ENCODE peak calls at places on chromosome 17, in six cellular contexts. B is thoracic aorta, D is esophagus squamous epithelium, V is Peyer's patch, T is IMR-90, N is colonic mucosa. E is an unnamed sample.

GRCh38 chr17:21286771-21287702 is 2.5 kb downstream of the MAP2K3 start:
- DNase-seq in T (no peak), B (no peak), N (peak; percentile 74), V (peak; percentile 83), D (no peak), E (no peak)

GRCh38 chr17:5644065-5644464 is 59.8 kb upstream of the NLRP1 start:
- DNase-seq in N (no peak), D (no peak), T (no peak), B (no peak), V (no peak), E (no peak)

GRCh38 chr17:21285164-21286065 is 904 bp downstream of the MAP2K3 start:
- DNase-seq in B (no peak), D (no peak), T (peak; percentile 51), V (no peak), N (peak; percentile 63), E (no peak)

GRCh38 chr17:41943492-41943891 is 13.1 kb downstream of the ODAD4 start:
- DNase-seq in B (no peak), T (no peak), V (no peak), N (no peak), D (no peak), E (no peak)

GRCh38 chr17:41655611-41656111 is 31.3 kb upstream of the KRT17 start:
- DNase-seq in N (peak; percentile 93), T (no peak), V (peak; percentile 93), D (no peak), B (no peak), E (peak; percentile 84)

GRCh38 chr17:17127730-17128291 is 78.3 kb downstream of the PLD6 start:
- DNase-seq in D (no peak), N (no peak), T (peak; percentile 32), V (no peak), B (no peak), E (no peak)

GRCh38 chr17:32259596-32259995 is 6.0 kb upstream of the RHBDL3 start:
- DNase-seq in V (no peak), T (peak; percentile 82), N (no peak), B (no peak), D (no peak), E (no peak)

GRCh38 chr17:9982159-9982558 is 77.1 kb upstream of the RCVRN start:
- DNase-seq in B (no peak), V (no peak), D (no peak), N (no peak), T (no peak), E (peak; percentile 37)

GRCh38 chr17:45834471-45835396 is 9.9 kb upstream of the SPPL2C start:
- DNase-seq in B (no peak), V (no peak), T (no peak), D (no peak), N (no peak), E (peak; percentile 61)
- H3K4me3 ChIP-seq in B (no peak overlapping the region), V (no peak overlapping the region), T (no peak overlapping the region), D (no peak overlapping the region), N (no peak overlapping the region), E (no peak overlapping the region)

DNA sequence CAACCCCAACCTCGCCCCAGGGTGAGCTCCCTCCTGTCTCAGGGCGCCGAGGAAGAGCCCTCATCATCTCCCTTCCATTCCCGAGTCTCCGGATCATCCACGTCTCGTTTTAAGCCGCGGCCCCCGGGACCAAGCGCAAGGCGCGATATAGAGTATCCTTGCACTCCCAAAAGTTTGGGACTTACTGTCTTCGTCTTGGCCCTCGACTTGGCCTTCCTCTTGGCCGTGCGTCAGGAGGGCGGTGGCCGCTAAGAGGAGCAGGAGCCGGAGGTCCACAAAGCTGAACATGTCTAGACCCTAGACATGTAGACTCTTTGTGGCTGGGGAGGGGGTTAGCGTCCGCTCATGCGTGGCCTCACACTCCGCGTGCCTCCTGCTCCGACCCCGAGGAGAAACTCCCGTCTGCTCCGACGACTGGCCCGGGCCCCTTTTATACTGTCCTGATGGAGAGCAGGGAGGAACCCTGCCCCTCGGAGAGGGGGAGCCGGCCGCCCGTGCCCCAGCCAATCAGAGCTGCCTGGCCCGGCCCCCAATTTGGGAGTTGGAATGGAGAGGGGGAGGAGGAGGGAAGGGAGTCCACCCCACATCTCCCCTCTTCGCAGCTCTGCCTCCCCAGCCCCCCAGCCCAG is at the start of gene COL1A1:
- DNase-seq in D (no peak), B (peak; percentile 61), T (peak; percentile 90), N (peak; percentile 73), V (peak; percentile 71), E (no peak)
- H3K27ac ChIP-seq in D (peak within 1 kb of the TSS; percentile 71), B (peak within 1 kb of the TSS; percentile 90), T (peak within 1 kb of the TSS; percentile 99), N (peak within 1 kb of the TSS; percentile 87), V (peak within 1 kb of the TSS; percentile 80), E (peak within 1 kb of the TSS; percentile 56)

DNA sequence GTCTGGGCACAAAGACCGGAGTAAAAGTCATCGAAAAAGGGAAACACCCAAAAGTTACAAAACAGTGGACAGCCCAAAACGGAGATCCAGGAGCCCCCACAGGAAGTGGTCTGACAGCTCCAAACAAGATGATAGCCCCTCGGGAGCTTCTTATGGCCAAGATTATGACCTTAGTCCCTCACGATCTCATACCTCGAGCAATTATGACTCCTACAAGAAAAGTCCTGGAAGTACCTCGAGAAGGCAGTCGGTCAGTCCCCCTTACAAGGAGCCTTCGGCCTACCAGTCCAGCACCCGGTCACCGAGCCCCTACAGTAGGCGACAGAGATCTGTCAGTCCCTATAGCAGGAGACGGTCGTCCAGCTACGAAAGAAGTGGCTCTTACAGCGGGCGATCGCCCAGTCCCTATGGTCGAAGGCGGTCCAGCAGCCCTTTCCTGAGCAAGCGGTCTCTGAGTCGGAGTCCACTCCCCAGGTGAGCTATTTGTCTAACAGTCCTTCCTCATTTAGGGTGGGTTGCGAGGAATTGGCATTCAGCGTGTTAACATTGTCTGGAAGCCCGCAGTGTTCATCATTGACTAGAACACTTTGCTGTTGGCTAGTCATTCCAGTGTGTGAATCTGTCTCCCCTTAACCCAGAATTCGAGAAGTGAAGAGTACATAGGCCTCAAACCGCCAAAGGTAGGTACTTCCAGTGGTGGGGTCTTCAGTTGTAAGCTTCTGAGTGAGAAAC is 1.5 kb downstream of the CDK12 start:
- DNase-seq in B (no peak), T (peak; percentile 7), D (no peak), N (peak; percentile 29), V (peak; percentile 46), E (no peak)
- TF ChIP-seq CTCF in B (no peak), T (no peak), D (no peak), N (no peak), V (no peak), E (no peak)

GRCh38 chr17:81165246-81166032 is at the start of gene PVALEF:
- DNase-seq in B (no peak), V (no peak), D (no peak), T (no peak), N (no peak), E (peak; percentile 64)

GRCh38 chr17:81167194-81167524 is 1.1 kb upstream of the AATK start:
- DNase-seq in D (no peak), N (no peak), B (no peak), T (no peak), V (no peak), E (no peak)

GRCh38 chr17:81164464-81165245 is 652 bp upstream of the PVALEF start:
- DNase-seq in N (no peak), V (no peak), T (no peak), D (no peak), B (no peak), E (peak; percentile 95)

GRCh38 chr17:81167638-81168037 is 1.6 kb upstream of the AATK start:
- DNase-seq in B (no peak), N (no peak), V (no peak), D (no peak), T (no peak), E (no peak)

GRCh38 chr17:81166033-81166472 is at the start of gene AATK:
- DNase-seq in V (no peak), D (no peak), N (no peak), B (no peak), T (no peak), E (no peak)
- H3K4me3 ChIP-seq in V (peak within 1 kb of the TSS; percentile 47), D (peak within 1 kb of the TSS; percentile 9), N (no peak within 1 kb of the TSS), B (peak within 1 kb of the TSS; percentile 68), T (no peak within 1 kb of the TSS), E (peak within 1 kb of the TSS; percentile 72)

DNA sequence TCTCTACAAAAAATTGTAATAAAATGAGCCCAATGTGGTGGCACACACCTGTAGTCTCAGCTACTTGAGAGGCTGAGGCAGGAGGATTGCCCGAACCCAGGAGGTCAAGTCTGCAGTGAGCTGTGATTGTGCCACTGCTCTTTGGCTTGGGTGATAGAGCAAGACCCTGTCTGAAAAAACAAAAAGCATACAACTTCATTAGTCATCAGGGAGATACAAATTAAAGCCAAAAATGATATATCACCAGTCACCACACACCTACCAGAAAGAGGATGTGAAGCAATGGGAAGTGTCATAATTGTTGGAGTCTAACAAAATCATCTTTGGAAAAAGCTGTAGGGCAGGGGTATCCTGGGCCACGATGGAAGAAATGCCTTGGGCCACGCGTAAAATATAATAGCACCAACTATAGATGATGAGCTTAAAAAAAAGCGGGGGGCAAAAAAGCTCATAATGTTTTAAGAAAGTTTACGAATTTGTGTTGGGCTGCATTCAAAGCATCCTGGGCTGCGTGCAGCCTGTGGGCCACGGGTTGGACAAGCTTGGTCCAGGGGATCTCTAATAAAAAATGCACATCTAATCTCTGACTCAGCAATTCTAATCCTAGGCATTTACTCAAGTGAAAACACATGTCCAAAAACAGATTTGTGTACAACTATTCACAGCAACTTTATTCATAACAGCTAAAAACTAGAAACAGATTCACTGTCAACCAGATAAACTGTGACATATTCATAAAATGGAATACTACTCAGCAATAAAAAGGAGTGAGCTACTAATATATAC is 65.8 kb downstream of the HIC1 start:
- DNase-seq in T (peak; percentile 37), B (no peak), D (no peak), V (no peak), N (no peak), E (no peak)
- H3K27ac ChIP-seq in T (no peak overlapping the region), B (no peak overlapping the region), D (no peak overlapping the region), V (no peak overlapping the region), N (no peak overlapping the region), E (no peak overlapping the region)

DNA sequence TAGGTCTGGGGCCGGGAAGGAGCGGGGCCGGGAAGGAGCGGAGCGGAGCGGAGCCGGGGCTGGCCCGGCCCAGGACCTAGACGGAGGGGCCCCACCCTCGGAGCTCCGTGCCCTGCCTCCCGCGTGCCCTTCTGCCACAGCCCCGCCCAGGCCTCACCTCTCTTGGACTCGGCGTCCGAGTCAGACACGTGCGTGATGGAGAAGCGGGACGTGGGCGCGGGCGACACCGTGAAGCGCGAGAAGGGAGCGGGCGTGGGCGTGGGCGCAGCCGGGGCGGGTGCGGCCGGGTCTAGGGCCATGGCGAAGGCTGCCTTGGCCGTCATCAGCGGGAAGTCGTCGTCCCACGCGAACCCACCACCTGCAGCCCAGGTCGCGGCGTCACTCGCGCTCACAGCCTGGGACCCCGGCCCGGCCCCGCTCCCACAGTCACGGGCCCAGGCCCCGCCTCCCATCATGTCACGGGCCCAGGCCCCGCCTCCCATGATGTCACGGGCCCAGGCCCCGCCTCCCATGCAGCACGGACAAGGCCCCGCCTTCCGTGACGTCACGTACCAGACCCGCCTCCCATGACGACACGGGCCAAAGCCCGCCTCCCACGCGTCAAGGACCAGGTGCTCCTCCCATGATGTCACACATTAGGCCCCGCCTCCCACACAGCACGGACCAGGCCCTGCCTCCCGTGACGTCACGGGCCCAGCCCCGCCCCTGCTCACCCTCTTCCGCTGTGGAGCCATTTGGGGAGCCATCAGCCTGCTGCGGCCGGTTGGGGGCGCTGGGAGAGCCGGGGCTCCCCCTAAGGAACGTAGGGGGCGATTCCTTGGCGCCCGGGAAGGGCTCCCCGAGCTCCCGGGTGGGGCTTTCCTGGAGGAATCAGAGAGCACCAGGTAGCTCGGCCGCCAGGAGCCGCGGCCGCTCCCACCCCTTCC is 45.8 kb upstream of the PVALEF start:
- DNase-seq in D (peak; percentile 39), T (peak; percentile 92), V (peak; percentile 73), B (peak; percentile 35), N (peak; percentile 81), E (peak; percentile 98)
- TF ChIP-seq CTCF in D (peak; percentile 20), T (peak; percentile 10), V (no peak), B (no peak), N (no peak), E (no peak)

E was measured in WERI-Rb-1.